ENCODE peak calls at places on chromosomes 3 and 15, in nine cellular contexts. C is HuH-7; S is T-cell; R is transverse colon; K is stimulated activated CD8-positive, alpha-beta memory T cell treated with anti-CD3 and anti-CD28 coated beads, Interleukin-15, amount 100 ng/mL, for 4 hours; H is EL; M is effector memory CD8-positive, alpha-beta T cell; F is activated CD8-positive, alpha-beta memory T cell treated with anti-CD3 and anti-CD28 coated beads for 48 hours; L is C1 segment of cervical spinal cord. N is an unnamed sample.

GRCh38 chr3:50853936-50854335 is 179.2 kb downstream of the DOCK3 start:
- DNase-seq in H (no peak), M (no peak), C (no peak), K (no peak), R (no peak), F (no peak), L (no peak), S (no peak), N (no peak)

GRCh38 chr3:100525753-100526612 is 33.6 kb downstream of the TMEM45A start:
- DNase-seq in S (no peak), R (no peak), C (no peak), M (no peak), L (no peak), H (peak), F (no peak), K (no peak), N (no peak)

GRCh38 chr15:68528891-68529290 is 49.9 kb upstream of the CORO2B start:
- DNase-seq in F (no peak), K (no peak), R (no peak), S (no peak), L (no peak), H (no peak), M (no peak), C (no peak), N (no peak)

GRCh38 chr3:55486101-55486856 is 827 bp downstream of the WNT5A start:
- DNase-seq in F (no peak), L (peak), K (no peak), M (no peak), S (no peak), C (no peak), R (peak), H (peak), N (no peak)

GRCh38 chr3:196983186-196983585 is 14.6 kb upstream of the PIGZ start:
- DNase-seq in F (no peak), C (no peak), R (no peak), L (no peak), S (no peak), H (no peak), M (no peak), K (no peak), N (no peak)

GRCh38 chr3:101544181-101544850 is 17.4 kb upstream of the TRMT10C start:
- DNase-seq in K (no peak), S (no peak), H (no peak), M (no peak), C (no peak), L (no peak), R (no peak), F (no peak), N (no peak)

GRCh38 chr15:62625421-62626033 is 417.0 kb upstream of the TPM1 start:
- DNase-seq in L (no peak), F (no peak), M (no peak), R (no peak), K (no peak), H (peak), S (no peak), C (no peak), N (no peak)

GRCh38 chr15:70875001-70875782 is 17.0 kb downstream of the THAP10 start:
- DNase-seq in S (no peak), K (no peak), L (no peak), F (no peak), H (peak), C (no peak), R (no peak), M (no peak), N (no peak)

GRCh38 chr15:51837784-51838183 is 8.3 kb downstream of the TMOD3 start:
- DNase-seq in L (no peak), F (no peak), H (no peak), R (no peak), C (no peak), M (no peak), S (no peak), K (no peak), N (no peak)

GRCh38 chr3:1955170-1955569 is 143.5 kb upstream of the CNTN4 start:
- DNase-seq in R (no peak), L (no peak), M (no peak), H (no peak), C (no peak), F (no peak), S (no peak), K (no peak), N (no peak)